ENCODE peak calls at places on chromosomes 4 and X, in five cellular contexts. One of them, this sample, is unnamed.

GRCh38 chrX:71525316-71525715 is 7.6 kb upstream of the OGT start:
- DNase-seq in choroid plexus epithelial cell: no peak
- DNase-seq in colonic mucosa: no peak
- DNase-seq in transverse colon: no peak
- DNase-seq in A673: no peak
- DNase-seq in this sample: no peak

GRCh38 chr4:38526412-38526811 is 137.6 kb upstream of the KLF3 start:
- DNase-seq in choroid plexus epithelial cell: no peak
- DNase-seq in colonic mucosa: peak; percentile 65
- DNase-seq in transverse colon: no peak
- DNase-seq in A673: no peak
- DNase-seq in this sample: no peak

GRCh38 chr4:8355306-8355705 is 85.2 kb downstream of the ACOX3 start:
- DNase-seq in choroid plexus epithelial cell: peak; percentile 28
- DNase-seq in colonic mucosa: no peak
- DNase-seq in transverse colon: no peak
- DNase-seq in A673: no peak
- DNase-seq in this sample: no peak

GRCh38 chr4:67035986-67036385 is 509.3 kb downstream of the CENPC start:
- DNase-seq in choroid plexus epithelial cell: peak; percentile 47
- DNase-seq in colonic mucosa: no peak
- DNase-seq in transverse colon: no peak
- DNase-seq in A673: no peak
- DNase-seq in this sample: peak; percentile 2

GRCh38 chr4:21181716-21182115 is 481.5 kb downstream of the PACRGL start:
- DNase-seq in choroid plexus epithelial cell: peak; percentile 12
- DNase-seq in colonic mucosa: no peak
- DNase-seq in transverse colon: no peak
- DNase-seq in A673: no peak
- DNase-seq in this sample: no peak

GRCh38 chr4:106803107-106803506 is 233.0 kb downstream of the DKK2 start:
- DNase-seq in choroid plexus epithelial cell: peak; percentile 13
- DNase-seq in colonic mucosa: no peak
- DNase-seq in transverse colon: no peak
- DNase-seq in A673: no peak
- DNase-seq in this sample: peak; percentile 40

GRCh38 chr4:142719854-142720541 is 126.1 kb downstream of the INPP4B start:
- DNase-seq in choroid plexus epithelial cell: peak; percentile 49
- DNase-seq in colonic mucosa: no peak
- DNase-seq in transverse colon: no peak
- DNase-seq in A673: peak; percentile 48
- DNase-seq in this sample: peak; percentile 42

GRCh38 chr4:8922481-8922880 is 50.8 kb upstream of the HMX1 start:
- DNase-seq in choroid plexus epithelial cell: no peak
- DNase-seq in colonic mucosa: peak; percentile 8
- DNase-seq in transverse colon: no peak
- DNase-seq in A673: no peak
- DNase-seq in this sample: no peak

GRCh38 chr4:8084712-8085490 is 73.7 kb downstream of the ABLIM2 start:
- DNase-seq in choroid plexus epithelial cell: no peak
- DNase-seq in colonic mucosa: no peak
- DNase-seq in transverse colon: no peak
- DNase-seq in A673: no peak
- DNase-seq in this sample: no peak

GRCh38 chr4:8350841-8351461 is 81.4 kb downstream of the HTRA3 start:
- DNase-seq in choroid plexus epithelial cell: no peak
- DNase-seq in colonic mucosa: no peak
- DNase-seq in transverse colon: no peak
- DNase-seq in A673: no peak
- DNase-seq in this sample: no peak

GRCh38 chrX:39162322-39162721 is 361.1 kb downstream of the MID1IP1 start:
- DNase-seq in choroid plexus epithelial cell: no peak
- DNase-seq in colonic mucosa: peak; percentile 64
- DNase-seq in transverse colon: peak; percentile 57
- DNase-seq in A673: no peak
- DNase-seq in this sample: no peak
- H3K4me3 ChIP-seq in choroid plexus epithelial cell: no peak overlapping the region
- H3K4me3 ChIP-seq in colonic mucosa: no peak overlapping the region
- H3K4me3 ChIP-seq in transverse colon: no peak overlapping the region
- H3K4me3 ChIP-seq in A673: no peak overlapping the region
- H3K4me3 ChIP-seq in this sample: no peak overlapping the region

GRCh38 chr4:95535180-95535579 is 13.6 kb downstream of the UNC5C start:
- DNase-seq in choroid plexus epithelial cell: no peak
- DNase-seq in colonic mucosa: no peak
- DNase-seq in transverse colon: no peak
- DNase-seq in A673: no peak
- DNase-seq in this sample: no peak

GRCh38 chr4:95536650-95537049 is 12.1 kb downstream of the UNC5C start:
- DNase-seq in choroid plexus epithelial cell: no peak
- DNase-seq in colonic mucosa: no peak
- DNase-seq in transverse colon: no peak
- DNase-seq in A673: no peak
- DNase-seq in this sample: no peak

GRCh38 chr4:95537967-95538485 is 10.7 kb downstream of the UNC5C start:
- DNase-seq in choroid plexus epithelial cell: no peak
- DNase-seq in colonic mucosa: no peak
- DNase-seq in transverse colon: no peak
- DNase-seq in A673: no peak
- DNase-seq in this sample: peak; percentile 52

GRCh38 chr4:95539056-95539455 is 9.7 kb downstream of the UNC5C start:
- DNase-seq in choroid plexus epithelial cell: no peak
- DNase-seq in colonic mucosa: no peak
- DNase-seq in transverse colon: no peak
- DNase-seq in A673: no peak
- DNase-seq in this sample: peak; percentile 57

GRCh38 chr4:95537181-95537580 is 11.6 kb downstream of the UNC5C start:
- DNase-seq in choroid plexus epithelial cell: no peak
- DNase-seq in colonic mucosa: no peak
- DNase-seq in transverse colon: no peak
- DNase-seq in A673: no peak
- DNase-seq in this sample: peak; percentile 32
- TF ChIP-seq CTCF in choroid plexus epithelial cell: no peak
- TF ChIP-seq CTCF in colonic mucosa: no peak
- TF ChIP-seq CTCF in transverse colon: no peak
- TF ChIP-seq CTCF in A673: no peak
- TF ChIP-seq CTCF in this sample: no peak

GRCh38 chr4:88962430-88962829 is 94.6 kb downstream of the FAM13A start:
- DNase-seq in choroid plexus epithelial cell: no peak
- DNase-seq in colonic mucosa: no peak
- DNase-seq in transverse colon: no peak
- DNase-seq in A673: no peak
- DNase-seq in this sample: no peak

GRCh38 chr4:88963817-88964216 is 93.2 kb downstream of the FAM13A start:
- DNase-seq in choroid plexus epithelial cell: peak; percentile 76
- DNase-seq in colonic mucosa: no peak
- DNase-seq in transverse colon: no peak
- DNase-seq in A673: no peak
- DNase-seq in this sample: peak; percentile 80

GRCh38 chr4:88958080-88958479 is 98.9 kb downstream of the FAM13A start:
- DNase-seq in choroid plexus epithelial cell: no peak
- DNase-seq in colonic mucosa: no peak
- DNase-seq in transverse colon: no peak
- DNase-seq in A673: no peak
- DNase-seq in this sample: no peak

GRCh38 chr4:88957570-88957969 is 99.4 kb downstream of the FAM13A start:
- DNase-seq in choroid plexus epithelial cell: no peak
- DNase-seq in colonic mucosa: no peak
- DNase-seq in transverse colon: no peak
- DNase-seq in A673: no peak
- DNase-seq in this sample: no peak

DNA sequence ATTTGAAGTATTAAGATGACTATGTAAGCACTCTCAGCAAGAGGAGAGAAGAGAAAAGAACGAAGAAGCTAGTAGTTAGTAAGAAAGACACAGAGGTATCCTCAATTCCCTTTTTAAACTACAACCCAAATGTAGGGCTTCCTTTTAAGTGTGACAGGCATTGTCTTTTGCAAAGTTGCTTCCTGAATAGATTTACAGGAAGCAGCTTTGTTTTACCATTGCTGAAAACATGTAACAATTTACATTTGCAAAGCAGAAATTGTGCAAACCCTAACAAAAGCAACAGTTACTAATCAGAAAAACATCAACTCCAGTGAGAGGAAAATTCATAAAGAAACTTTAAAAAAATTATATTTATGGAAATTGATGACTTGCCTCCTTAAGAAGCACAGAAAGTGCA is 96.4 kb downstream of the FAM13A start:
- DNase-seq in choroid plexus epithelial cell: no peak
- DNase-seq in colonic mucosa: no peak
- DNase-seq in transverse colon: no peak
- DNase-seq in A673: no peak
- DNase-seq in this sample: peak; percentile 12
- H3K4me3 ChIP-seq in choroid plexus epithelial cell: no peak overlapping the region
- H3K4me3 ChIP-seq in colonic mucosa: no peak overlapping the region
- H3K4me3 ChIP-seq in transverse colon: no peak overlapping the region
- H3K4me3 ChIP-seq in A673: no peak overlapping the region
- H3K4me3 ChIP-seq in this sample: no peak overlapping the region

DNA sequence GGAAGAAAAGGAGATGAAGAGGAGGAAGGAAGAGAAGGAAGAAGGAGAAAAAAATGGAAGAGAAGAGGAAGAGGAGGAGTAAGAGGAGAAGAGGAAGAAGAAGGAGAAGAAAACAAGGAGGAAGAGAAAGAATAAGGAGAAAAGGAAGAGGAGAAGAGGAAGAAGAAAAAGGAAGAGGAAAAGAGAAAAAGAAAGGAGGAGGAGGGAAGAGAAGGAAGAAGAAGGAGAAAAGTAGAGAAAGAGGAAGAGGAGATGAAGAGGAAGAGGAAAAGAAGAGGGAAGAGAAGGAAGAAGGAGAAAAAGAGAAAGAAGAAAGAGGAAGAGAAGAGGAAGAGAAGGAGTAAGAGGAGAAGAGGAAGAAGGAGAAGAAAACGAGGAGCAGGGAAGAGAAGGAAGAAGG is 11.8 kb upstream of the LEF1 start:
- DNase-seq in choroid plexus epithelial cell: no peak
- DNase-seq in colonic mucosa: no peak
- DNase-seq in transverse colon: no peak
- DNase-seq in A673: no peak
- DNase-seq in this sample: no peak
- TF ChIP-seq CTCF in choroid plexus epithelial cell: no peak
- TF ChIP-seq CTCF in colonic mucosa: no peak
- TF ChIP-seq CTCF in transverse colon: no peak
- TF ChIP-seq CTCF in A673: no peak
- TF ChIP-seq CTCF in this sample: no peak

GRCh38 chrX:46588263-46588662 is 14.7 kb downstream of the CHST7 start:
- DNase-seq in choroid plexus epithelial cell: peak; percentile 84
- DNase-seq in colonic mucosa: no peak
- DNase-seq in transverse colon: peak; percentile 20
- DNase-seq in A673: peak; percentile 86
- DNase-seq in this sample: peak; percentile 86
- H3K4me3 ChIP-seq in choroid plexus epithelial cell: no peak overlapping the region
- H3K4me3 ChIP-seq in colonic mucosa: no peak overlapping the region
- H3K4me3 ChIP-seq in transverse colon: no peak overlapping the region
- H3K4me3 ChIP-seq in A673: peak overlapping the region; percentile 9
- H3K4me3 ChIP-seq in this sample: no peak overlapping the region

DNA sequence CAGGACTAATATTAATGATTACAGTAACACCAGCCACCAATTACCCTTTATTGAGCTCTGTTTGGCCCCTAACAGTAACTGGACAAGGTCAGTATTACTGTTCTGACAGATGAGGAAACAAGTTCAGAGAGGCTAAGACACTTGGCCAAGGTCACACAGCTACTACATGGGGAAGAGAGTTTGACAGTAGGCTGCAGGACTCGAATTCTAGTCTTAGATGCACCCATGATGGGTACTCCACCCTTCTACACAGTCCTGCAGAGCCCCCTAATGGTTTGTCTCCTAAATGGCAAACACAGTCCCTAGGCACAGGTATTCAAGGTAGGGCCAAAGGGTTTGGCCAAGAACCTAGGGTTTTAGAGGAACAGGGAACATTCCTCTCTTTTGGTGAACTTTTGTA is 93.9 kb downstream of the NSUN7 start:
- DNase-seq in choroid plexus epithelial cell: no peak
- DNase-seq in colonic mucosa: peak; percentile 25
- DNase-seq in transverse colon: no peak
- DNase-seq in A673: peak; percentile 35
- DNase-seq in this sample: no peak
- TF ChIP-seq CTCF in choroid plexus epithelial cell: peak; percentile 29
- TF ChIP-seq CTCF in colonic mucosa: no peak
- TF ChIP-seq CTCF in transverse colon: no peak
- TF ChIP-seq CTCF in A673: peak; percentile 54
- TF ChIP-seq CTCF in this sample: no peak

DNA sequence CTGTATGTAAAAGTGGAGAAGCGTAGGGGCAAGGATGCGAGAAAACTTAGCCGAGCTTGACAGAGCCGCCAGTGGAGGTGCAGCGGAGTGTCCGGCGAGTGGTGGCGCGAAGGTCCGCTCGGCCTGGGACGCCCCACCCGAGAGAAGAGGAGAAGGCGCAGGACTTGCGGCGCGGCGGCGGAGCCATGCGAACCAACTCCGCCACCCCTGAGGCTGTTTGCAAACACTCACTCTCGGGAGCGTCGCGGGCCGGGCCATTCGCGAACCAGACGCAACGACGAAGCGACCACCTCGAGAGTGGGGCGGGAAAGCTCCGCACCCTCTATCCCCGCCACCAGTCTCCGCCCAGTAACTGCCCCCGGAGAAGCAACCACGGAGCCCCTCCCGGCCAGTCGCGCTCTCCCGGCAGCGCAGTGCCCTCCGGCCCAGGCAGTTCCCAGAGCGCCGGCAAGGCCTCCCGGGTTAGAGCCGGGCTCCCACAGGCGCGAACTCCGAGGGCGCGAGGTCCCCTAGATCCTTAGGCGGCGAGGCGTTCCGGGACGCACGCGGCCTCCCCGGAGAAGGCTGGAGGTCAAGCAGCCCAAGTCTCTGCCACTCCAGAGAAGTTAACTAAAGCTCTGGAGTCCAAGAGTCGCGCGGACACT is 2.2 kb upstream of the MAB21L2 start:
- DNase-seq in choroid plexus epithelial cell: peak; percentile 46
- DNase-seq in colonic mucosa: no peak
- DNase-seq in transverse colon: no peak
- DNase-seq in A673: no peak
- DNase-seq in this sample: peak; percentile 36
- H3K4me3 ChIP-seq in choroid plexus epithelial cell: peak overlapping the region; percentile 70
- H3K4me3 ChIP-seq in colonic mucosa: peak overlapping the region; percentile 13
- H3K4me3 ChIP-seq in transverse colon: peak overlapping the region; percentile 47
- H3K4me3 ChIP-seq in A673: no peak overlapping the region
- H3K4me3 ChIP-seq in this sample: peak overlapping the region; percentile 47

This sample was measured in cardiac fibroblast.